ENCODE peak calls at places on chromosomes 13 and 19, in nine cellular contexts. One of them, this sample, is unnamed.

GRCh38 chr19:5147074-5147970 is 178.4 kb downstream of the KDM4B start:
- DNase-seq in kidney epithelial cell: no peak
- DNase-seq in lung: no peak
- DNase-seq in pancreas: no peak
- DNase-seq in lower lobe of right lung: peak; percentile 34
- DNase-seq in AG04450: no peak
- DNase-seq in SK-N-SH: no peak
- DNase-seq in right lobe of liver: peak; percentile 39
- DNase-seq in fibroblast of mammary gland: no peak
- DNase-seq in this sample: no peak

GRCh38 chr13:33388254-33388998 is 102.9 kb upstream of the STARD13 start:
- DNase-seq in lower lobe of right lung: no peak
- DNase-seq in AG04450: no peak
- DNase-seq in right lobe of liver: no peak
- DNase-seq in kidney epithelial cell: no peak
- DNase-seq in pancreas: no peak
- DNase-seq in SK-N-SH: no peak
- DNase-seq in lung: no peak
- DNase-seq in fibroblast of mammary gland: no peak
- DNase-seq in this sample: peak; percentile 30

GRCh38 chr13:114099191-114099590 is 33.2 kb downstream of the RASA3 start:
- DNase-seq in fibroblast of mammary gland: peak; percentile 95
- DNase-seq in lung: no peak
- DNase-seq in kidney epithelial cell: peak; percentile 74
- DNase-seq in lower lobe of right lung: peak; percentile 45
- DNase-seq in right lobe of liver: peak; percentile 43
- DNase-seq in AG04450: peak; percentile 70
- DNase-seq in SK-N-SH: peak; percentile 91
- DNase-seq in pancreas: peak; percentile 75
- DNase-seq in this sample: peak; percentile 96

GRCh38 chr13:70380809-70381208 is 272.6 kb upstream of the KLHL1 start:
- DNase-seq in AG04450: no peak
- DNase-seq in SK-N-SH: no peak
- DNase-seq in lung: no peak
- DNase-seq in lower lobe of right lung: no peak
- DNase-seq in right lobe of liver: no peak
- DNase-seq in kidney epithelial cell: no peak
- DNase-seq in fibroblast of mammary gland: no peak
- DNase-seq in pancreas: no peak
- DNase-seq in this sample: no peak

GRCh38 chr13:71316964-71317363 is 550.0 kb downstream of the DACH1 start:
- DNase-seq in fibroblast of mammary gland: no peak
- DNase-seq in SK-N-SH: peak; percentile 6
- DNase-seq in kidney epithelial cell: no peak
- DNase-seq in lung: no peak
- DNase-seq in AG04450: no peak
- DNase-seq in pancreas: no peak
- DNase-seq in lower lobe of right lung: no peak
- DNase-seq in right lobe of liver: no peak
- DNase-seq in this sample: no peak

GRCh38 chr13:80141114-80141849 is 199.6 kb downstream of the SPRY2 start:
- DNase-seq in right lobe of liver: no peak
- DNase-seq in AG04450: peak; percentile 44
- DNase-seq in fibroblast of mammary gland: peak; percentile 76
- DNase-seq in pancreas: no peak
- DNase-seq in SK-N-SH: no peak
- DNase-seq in lung: no peak
- DNase-seq in lower lobe of right lung: no peak
- DNase-seq in kidney epithelial cell: no peak
- DNase-seq in this sample: peak; percentile 63

GRCh38 chr19:48868196-48868886 is at the start of gene PLEKHA4:
- DNase-seq in SK-N-SH: peak; percentile 63
- DNase-seq in AG04450: no peak
- DNase-seq in right lobe of liver: peak; percentile 71
- DNase-seq in lung: peak; percentile 56
- DNase-seq in kidney epithelial cell: no peak
- DNase-seq in lower lobe of right lung: peak; percentile 58
- DNase-seq in pancreas: peak; percentile 59
- DNase-seq in fibroblast of mammary gland: peak; percentile 61
- DNase-seq in this sample: peak; percentile 51

GRCh38 chr19:46608581-46609345 is 7.6 kb downstream of the CALM3 start:
- DNase-seq in kidney epithelial cell: no peak
- DNase-seq in lower lobe of right lung: peak; percentile 43
- DNase-seq in AG04450: no peak
- DNase-seq in right lobe of liver: peak; percentile 39
- DNase-seq in SK-N-SH: peak; percentile 5
- DNase-seq in lung: no peak
- DNase-seq in fibroblast of mammary gland: no peak
- DNase-seq in pancreas: no peak
- DNase-seq in this sample: no peak

GRCh38 chr19:46413262-46414031 is at the start of gene CCDC8:
- DNase-seq in right lobe of liver: no peak
- DNase-seq in AG04450: peak; percentile 87
- DNase-seq in kidney epithelial cell: peak; percentile 82
- DNase-seq in lower lobe of right lung: peak; percentile 75
- DNase-seq in SK-N-SH: no peak
- DNase-seq in pancreas: peak; percentile 97
- DNase-seq in lung: peak; percentile 77
- DNase-seq in fibroblast of mammary gland: peak; percentile 95
- DNase-seq in this sample: peak; percentile 99

GRCh38 chr13:47239025-47239424 is 342.2 kb upstream of the HTR2A start:
- DNase-seq in lower lobe of right lung: no peak
- DNase-seq in SK-N-SH: no peak
- DNase-seq in right lobe of liver: no peak
- DNase-seq in AG04450: no peak
- DNase-seq in fibroblast of mammary gland: no peak
- DNase-seq in kidney epithelial cell: no peak
- DNase-seq in lung: no peak
- DNase-seq in pancreas: no peak
- DNase-seq in this sample: no peak

GRCh38 chr13:20156711-20157110 is 4.1 kb downstream of the GJA3 start:
- DNase-seq in fibroblast of mammary gland: no peak
- DNase-seq in right lobe of liver: no peak
- DNase-seq in lung: no peak
- DNase-seq in lower lobe of right lung: no peak
- DNase-seq in pancreas: no peak
- DNase-seq in AG04450: no peak
- DNase-seq in SK-N-SH: no peak
- DNase-seq in kidney epithelial cell: no peak
- DNase-seq in this sample: no peak

GRCh38 chr19:51586103-51586728 is 15.1 kb downstream of the ZNF175 start:
- DNase-seq in lower lobe of right lung: no peak
- DNase-seq in pancreas: no peak
- DNase-seq in AG04450: no peak
- DNase-seq in right lobe of liver: no peak
- DNase-seq in kidney epithelial cell: no peak
- DNase-seq in fibroblast of mammary gland: no peak
- DNase-seq in SK-N-SH: no peak
- DNase-seq in lung: no peak
- DNase-seq in this sample: no peak

GRCh38 chr13:35475131-35475959 is 1.1 kb downstream of the MAB21L1 start:
- DNase-seq in fibroblast of mammary gland: peak; percentile 66
- DNase-seq in right lobe of liver: peak; percentile 52
- DNase-seq in AG04450: no peak
- DNase-seq in kidney epithelial cell: no peak
- DNase-seq in pancreas: peak; percentile 51
- DNase-seq in lung: no peak
- DNase-seq in SK-N-SH: peak; percentile 32
- DNase-seq in lower lobe of right lung: no peak
- DNase-seq in this sample: no peak

GRCh38 chr13:51801631-51802099 is 2.3 kb downstream of the DHRS12 start:
- DNase-seq in SK-N-SH: peak; percentile 56
- DNase-seq in lung: peak; percentile 76
- DNase-seq in AG04450: no peak
- DNase-seq in fibroblast of mammary gland: no peak
- DNase-seq in lower lobe of right lung: peak; percentile 90
- DNase-seq in kidney epithelial cell: no peak
- DNase-seq in pancreas: peak; percentile 92
- DNase-seq in right lobe of liver: peak; percentile 93
- DNase-seq in this sample: no peak

DNA sequence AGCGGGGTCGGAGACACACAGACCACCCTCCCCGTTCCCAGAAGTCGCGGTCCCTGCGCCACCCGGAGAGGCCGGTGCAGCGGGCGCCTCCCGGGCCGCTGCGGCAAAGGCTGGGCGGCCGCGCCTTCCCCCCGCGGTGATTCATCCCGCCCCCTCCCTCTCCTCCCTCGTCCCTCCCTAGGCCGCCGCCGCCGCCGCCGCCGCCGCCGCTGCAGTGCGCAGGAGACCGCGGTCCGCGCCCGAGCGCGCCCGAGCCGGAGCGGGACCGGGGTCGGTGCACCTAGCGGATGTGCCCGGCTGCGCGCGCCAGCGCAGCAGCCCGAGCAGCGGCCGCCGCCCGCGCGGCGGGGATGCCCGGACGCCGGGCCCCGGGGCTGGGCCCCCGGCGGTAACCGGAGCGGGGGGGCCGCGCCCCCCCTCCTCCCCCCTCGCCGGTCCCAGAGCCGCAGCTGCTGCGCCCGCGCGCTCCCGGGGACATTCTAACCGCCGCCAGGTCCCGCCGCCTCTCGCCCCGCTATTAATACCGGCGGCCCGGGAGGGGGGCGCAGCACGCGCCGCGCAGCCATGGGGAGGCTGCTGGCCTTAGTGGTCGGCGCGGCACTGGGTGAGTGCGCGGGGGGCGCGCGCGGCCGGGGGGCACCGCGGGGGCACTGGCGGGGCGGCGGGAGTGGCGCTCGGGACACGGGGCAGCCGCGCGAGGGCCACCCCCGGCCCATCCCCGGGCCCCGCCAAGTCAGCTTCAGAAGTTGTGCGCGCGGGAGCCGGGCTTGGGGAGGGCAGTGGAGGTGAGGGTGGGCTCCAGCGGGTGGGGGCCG is at the start of gene SCN1B:
- DNase-seq in lung: peak; percentile 68
- DNase-seq in lower lobe of right lung: no peak
- DNase-seq in SK-N-SH: peak; percentile 91
- DNase-seq in AG04450: no peak
- DNase-seq in pancreas: no peak
- DNase-seq in kidney epithelial cell: no peak
- DNase-seq in right lobe of liver: no peak
- DNase-seq in fibroblast of mammary gland: peak; percentile 52
- DNase-seq in this sample: peak; percentile 72
- H3K4me3 ChIP-seq in lung: peak within 1 kb of the TSS; percentile 33
- H3K4me3 ChIP-seq in lower lobe of right lung: peak within 1 kb of the TSS; percentile 53
- H3K4me3 ChIP-seq in SK-N-SH: peak within 1 kb of the TSS; percentile 53
- H3K4me3 ChIP-seq in AG04450: peak within 1 kb of the TSS; percentile 63
- H3K4me3 ChIP-seq in pancreas: peak within 1 kb of the TSS; percentile 44
- H3K4me3 ChIP-seq in kidney epithelial cell: peak within 1 kb of the TSS; percentile 41
- H3K4me3 ChIP-seq in right lobe of liver: peak within 1 kb of the TSS; percentile 32
- H3K4me3 ChIP-seq in fibroblast of mammary gland: peak within 1 kb of the TSS; percentile 35
- H3K4me3 ChIP-seq in this sample: peak within 1 kb of the TSS; percentile 61

GRCh38 chr13:60331249-60332012 is 65.6 kb upstream of the TDRD3 start:
- DNase-seq in lung: no peak
- DNase-seq in right lobe of liver: no peak
- DNase-seq in kidney epithelial cell: no peak
- DNase-seq in lower lobe of right lung: no peak
- DNase-seq in AG04450: no peak
- DNase-seq in SK-N-SH: no peak
- DNase-seq in fibroblast of mammary gland: no peak
- DNase-seq in pancreas: no peak
- DNase-seq in this sample: no peak

GRCh38 chr13:60327551-60327950 is 69.5 kb upstream of the TDRD3 start:
- DNase-seq in pancreas: no peak
- DNase-seq in kidney epithelial cell: no peak
- DNase-seq in SK-N-SH: no peak
- DNase-seq in AG04450: no peak
- DNase-seq in lower lobe of right lung: no peak
- DNase-seq in right lobe of liver: no peak
- DNase-seq in lung: no peak
- DNase-seq in fibroblast of mammary gland: no peak
- DNase-seq in this sample: no peak

GRCh38 chr13:60328073-60328472 is 68.9 kb upstream of the TDRD3 start:
- DNase-seq in pancreas: no peak
- DNase-seq in SK-N-SH: no peak
- DNase-seq in kidney epithelial cell: no peak
- DNase-seq in right lobe of liver: no peak
- DNase-seq in lower lobe of right lung: no peak
- DNase-seq in lung: no peak
- DNase-seq in fibroblast of mammary gland: no peak
- DNase-seq in AG04450: no peak
- DNase-seq in this sample: no peak

GRCh38 chr13:60329221-60329983 is 67.6 kb upstream of the TDRD3 start:
- DNase-seq in AG04450: no peak
- DNase-seq in pancreas: no peak
- DNase-seq in fibroblast of mammary gland: peak; percentile 25
- DNase-seq in lower lobe of right lung: peak; percentile 48
- DNase-seq in lung: peak; percentile 32
- DNase-seq in SK-N-SH: peak; percentile 41
- DNase-seq in kidney epithelial cell: no peak
- DNase-seq in right lobe of liver: no peak
- DNase-seq in this sample: peak; percentile 27

DNA sequence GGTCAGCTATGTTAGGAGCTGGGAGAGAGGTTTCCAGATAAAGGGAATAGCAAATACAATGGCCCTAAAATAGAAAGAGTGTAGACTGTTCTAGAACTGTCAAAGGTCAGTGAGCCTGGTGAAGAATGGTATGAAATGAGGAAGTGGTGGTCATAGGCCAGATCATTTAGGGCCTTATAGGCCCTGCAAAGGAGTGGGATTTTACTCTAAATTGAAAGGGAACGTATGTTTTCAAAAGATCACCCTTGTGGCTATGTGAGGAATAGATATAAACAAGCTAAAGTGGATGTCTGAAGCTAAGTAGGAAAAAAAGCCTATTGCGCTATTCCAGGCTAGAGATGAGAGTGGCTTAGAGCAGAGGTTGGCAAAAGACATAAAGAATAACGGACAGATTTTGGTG is 70.7 kb upstream of the TDRD3 start:
- DNase-seq in kidney epithelial cell: no peak
- DNase-seq in lower lobe of right lung: no peak
- DNase-seq in fibroblast of mammary gland: no peak
- DNase-seq in right lobe of liver: no peak
- DNase-seq in AG04450: no peak
- DNase-seq in SK-N-SH: no peak
- DNase-seq in pancreas: no peak
- DNase-seq in lung: no peak
- DNase-seq in this sample: no peak
- TF ChIP-seq CTCF in kidney epithelial cell: no peak
- TF ChIP-seq CTCF in lower lobe of right lung: no peak
- TF ChIP-seq CTCF in fibroblast of mammary gland: no peak
- TF ChIP-seq CTCF in right lobe of liver: no peak
- TF ChIP-seq CTCF in AG04450: no peak
- TF ChIP-seq CTCF in SK-N-SH: no peak
- TF ChIP-seq CTCF in pancreas: no peak
- TF ChIP-seq CTCF in lung: no peak
- TF ChIP-seq CTCF in this sample: peak; percentile 14

GRCh38 chr19:1255186-1256161 is 7.1 kb downstream of the MIDN start:
- DNase-seq in right lobe of liver: no peak
- DNase-seq in SK-N-SH: no peak
- DNase-seq in lower lobe of right lung: no peak
- DNase-seq in lung: no peak
- DNase-seq in kidney epithelial cell: no peak
- DNase-seq in fibroblast of mammary gland: no peak
- DNase-seq in AG04450: no peak
- DNase-seq in pancreas: no peak
- DNase-seq in this sample: no peak
- H3K4me3 ChIP-seq in right lobe of liver: no peak overlapping the region
- H3K4me3 ChIP-seq in SK-N-SH: no peak overlapping the region
- H3K4me3 ChIP-seq in lower lobe of right lung: no peak overlapping the region
- H3K4me3 ChIP-seq in lung: no peak overlapping the region
- H3K4me3 ChIP-seq in kidney epithelial cell: no peak overlapping the region
- H3K4me3 ChIP-seq in fibroblast of mammary gland: no peak overlapping the region
- H3K4me3 ChIP-seq in AG04450: no peak overlapping the region
- H3K4me3 ChIP-seq in pancreas: no peak overlapping the region
- H3K4me3 ChIP-seq in this sample: no peak overlapping the region

GRCh38 chr19:23817519-23817918 is 58.8 kb upstream of the ZNF681 start:
- DNase-seq in SK-N-SH: peak; percentile 24
- DNase-seq in kidney epithelial cell: no peak
- DNase-seq in lower lobe of right lung: no peak
- DNase-seq in pancreas: no peak
- DNase-seq in right lobe of liver: no peak
- DNase-seq in lung: no peak
- DNase-seq in fibroblast of mammary gland: peak; percentile 17
- DNase-seq in AG04450: no peak
- DNase-seq in this sample: peak; percentile 56
- TF ChIP-seq CTCF in SK-N-SH: peak; percentile 46
- TF ChIP-seq CTCF in kidney epithelial cell: peak; percentile 32
- TF ChIP-seq CTCF in lower lobe of right lung: no peak
- TF ChIP-seq CTCF in pancreas: no peak
- TF ChIP-seq CTCF in right lobe of liver: peak; percentile 25
- TF ChIP-seq CTCF in lung: peak; percentile 33
- TF ChIP-seq CTCF in fibroblast of mammary gland: peak; percentile 38
- TF ChIP-seq CTCF in AG04450: peak; percentile 31
- TF ChIP-seq CTCF in this sample: peak; percentile 50